ENCODE peak calls at places on chromosomes 6 and 20, in eight cellular contexts. P is kidney tubule cell; U is NCI-H460; W is CD4-positive, alpha-beta memory T cell; A is T-helper 9 cell; F is AG08396; M is T-helper 17 cell; D is choroid plexus epithelial cell. O is an unnamed sample.

GRCh38 chr6:160102956-160103824 is 18.4 kb upstream of the SLC22A1 start:
- DNase-seq in P (peak), U (peak), W (peak), A (no peak), F (peak), M (no peak), D (peak), O (peak)

GRCh38 chr6:74114428-74114827 is 418.4 kb downstream of the CD109 start:
- DNase-seq in P (no peak), U (no peak), W (no peak), A (no peak), F (no peak), M (no peak), D (no peak), O (no peak)

GRCh38 chr20:37494301-37494700 is 26.7 kb upstream of the NNAT start:
- DNase-seq in P (no peak), U (no peak), W (no peak), A (no peak), F (no peak), M (no peak), D (no peak), O (no peak)

GRCh38 chr20:63973636-63974401 is 4.1 kb upstream of the ZNF512B start:
- DNase-seq in P (peak), U (peak), W (peak), A (peak), F (peak), M (peak), D (peak), O (peak)

GRCh38 chr6:161353208-161353613 is 79.3 kb upstream of the AGPAT4 start:
- DNase-seq in P (peak), U (no peak), W (no peak), A (no peak), F (no peak), M (no peak), D (peak), O (peak)

GRCh38 chr6:7047966-7048365 is 59.8 kb upstream of the RREB1 start:
- DNase-seq in P (no peak), U (no peak), W (no peak), A (no peak), F (peak), M (no peak), D (peak), O (no peak)

GRCh38 chr20:25389858-25390537 is 637 bp downstream of the ABHD12 start:
- DNase-seq in P (no peak), U (no peak), W (peak), A (peak), F (peak), M (no peak), D (no peak), O (peak)

GRCh38 chr6:125930810-125931418 is 25.7 kb upstream of the HINT3 start:
- DNase-seq in P (no peak), U (no peak), W (no peak), A (no peak), F (peak), M (no peak), D (peak), O (peak)

GRCh38 chr20:63116412-63117106 is 99.4 kb downstream of the YTHDF1 start:
- DNase-seq in P (peak), U (peak), W (no peak), A (no peak), F (peak), M (no peak), D (peak), O (no peak)

GRCh38 chr6:110688661-110689268 is 126.5 kb downstream of the CDK19 start:
- DNase-seq in P (no peak), U (no peak), W (no peak), A (no peak), F (no peak), M (no peak), D (no peak), O (no peak)

GRCh38 chr6:17673543-17674254 is 33.0 kb downstream of the NUP153 start:
- DNase-seq in P (no peak), U (no peak), W (no peak), A (no peak), F (no peak), M (no peak), D (no peak), O (peak)

GRCh38 chr6:100217225-100217624 is 223.2 kb upstream of the MCHR2 start:
- DNase-seq in P (no peak), U (no peak), W (no peak), A (no peak), F (no peak), M (no peak), D (peak), O (no peak)

GRCh38 chr20:64104667-64105451 is 2.5 kb downstream of the NPBWR2 start:
- DNase-seq in P (no peak), U (no peak), W (no peak), A (no peak), F (no peak), M (peak), D (no peak), O (no peak)